ENCODE peak calls at places on chromosome 7, in ten cellular contexts. J, V, P, E, G, D, X, I, A and W are unnamed samples.

GRCh38 chr7:121081327-121081936 is 92.9 kb downstream of the CPED1 start:
- DNase-seq in I (no peak), J (no peak), P (peak; percentile 48), D (peak; percentile 62), V (no peak), A (no peak), G (no peak), X (peak; percentile 93), E (peak; percentile 44), W (peak; percentile 20)

GRCh38 chr7:158124671-158125079 is 462.9 kb downstream of the PTPRN2 start:
- DNase-seq in D (no peak), P (no peak), A (peak; percentile 15), G (no peak), X (no peak), E (no peak), J (no peak), V (no peak), I (no peak), W (no peak)

GRCh38 chr7:99739699-99740572 is 4.9 kb upstream of the CYP3A7 start:
- DNase-seq in G (no peak), A (no peak), D (no peak), I (no peak), E (no peak), X (no peak), J (no peak), V (no peak), P (no peak), W (no peak)

GRCh38 chr7:16260236-16260728 is 161.1 kb downstream of the CRPPA start:
- DNase-seq in I (no peak), P (no peak), A (no peak), V (no peak), G (no peak), D (no peak), E (no peak), J (no peak), X (no peak), W (no peak)

GRCh38 chr7:73858807-73859206 is 2.2 kb upstream of the TMEM270 start:
- DNase-seq in I (no peak), E (no peak), P (no peak), G (no peak), J (no peak), X (no peak), A (no peak), D (no peak), V (no peak), W (no peak)

GRCh38 chr7:78350926-78351325 is 552.4 kb downstream of the PHTF2 start:
- DNase-seq in I (no peak), V (no peak), D (no peak), X (no peak), J (no peak), G (no peak), A (no peak), E (no peak), P (no peak), W (no peak)

GRCh38 chr7:2162959-2163358 is 69.8 kb downstream of the MAD1L1 start:
- DNase-seq in V (peak; percentile 58), E (no peak), P (no peak), J (no peak), G (no peak), X (peak; percentile 22), I (no peak), A (no peak), D (no peak), W (no peak)

GRCh38 chr7:69516208-69516820 is 82.0 kb upstream of the AUTS2 start:
- DNase-seq in P (no peak), D (no peak), J (no peak), A (no peak), G (no peak), I (peak; percentile 29), E (no peak), V (no peak), X (no peak), W (no peak)

GRCh38 chr7:30973292-30973691 is 9.5 kb downstream of the GHRHR start:
- DNase-seq in J (no peak), I (no peak), E (no peak), P (no peak), D (no peak), X (no peak), V (no peak), G (no peak), A (no peak), W (no peak)

GRCh38 chr7:105493196-105493927 is 28.7 kb downstream of the PUS7 start:
- DNase-seq in V (no peak), E (no peak), P (no peak), A (no peak), D (no peak), J (no peak), I (no peak), X (no peak), G (no peak), W (no peak)

GRCh38 chr7:151790826-151791379 is 86.0 kb downstream of the PRKAG2 start:
- DNase-seq in X (no peak), A (no peak), V (no peak), I (no peak), G (no peak), D (no peak), J (no peak), P (no peak), E (no peak), W (no peak)

GRCh38 chr7:87474533-87475358 is 734 bp downstream of the ABCB4 start:
- DNase-seq in I (no peak), V (no peak), A (no peak), E (no peak), G (no peak), P (no peak), J (no peak), X (no peak), D (no peak), W (no peak)

GRCh38 chr7:2154831-2155230 is 77.9 kb downstream of the MAD1L1 start:
- DNase-seq in J (no peak), I (no peak), E (no peak), D (no peak), X (no peak), V (no peak), A (no peak), P (no peak), G (no peak), W (no peak)

GRCh38 chr7:139714163-139714901 is 63.5 kb downstream of the HIPK2 start:
- DNase-seq in X (no peak), I (no peak), D (no peak), V (no peak), J (no peak), G (no peak), E (no peak), P (no peak), A (no peak), W (no peak)

GRCh38 chr7:50342616-50343114 is 38.1 kb downstream of the IKZF1 start:
- DNase-seq in E (no peak), P (no peak), D (no peak), V (no peak), I (no peak), X (no peak), G (peak; percentile 56), J (no peak), A (no peak), W (no peak)

DNA sequence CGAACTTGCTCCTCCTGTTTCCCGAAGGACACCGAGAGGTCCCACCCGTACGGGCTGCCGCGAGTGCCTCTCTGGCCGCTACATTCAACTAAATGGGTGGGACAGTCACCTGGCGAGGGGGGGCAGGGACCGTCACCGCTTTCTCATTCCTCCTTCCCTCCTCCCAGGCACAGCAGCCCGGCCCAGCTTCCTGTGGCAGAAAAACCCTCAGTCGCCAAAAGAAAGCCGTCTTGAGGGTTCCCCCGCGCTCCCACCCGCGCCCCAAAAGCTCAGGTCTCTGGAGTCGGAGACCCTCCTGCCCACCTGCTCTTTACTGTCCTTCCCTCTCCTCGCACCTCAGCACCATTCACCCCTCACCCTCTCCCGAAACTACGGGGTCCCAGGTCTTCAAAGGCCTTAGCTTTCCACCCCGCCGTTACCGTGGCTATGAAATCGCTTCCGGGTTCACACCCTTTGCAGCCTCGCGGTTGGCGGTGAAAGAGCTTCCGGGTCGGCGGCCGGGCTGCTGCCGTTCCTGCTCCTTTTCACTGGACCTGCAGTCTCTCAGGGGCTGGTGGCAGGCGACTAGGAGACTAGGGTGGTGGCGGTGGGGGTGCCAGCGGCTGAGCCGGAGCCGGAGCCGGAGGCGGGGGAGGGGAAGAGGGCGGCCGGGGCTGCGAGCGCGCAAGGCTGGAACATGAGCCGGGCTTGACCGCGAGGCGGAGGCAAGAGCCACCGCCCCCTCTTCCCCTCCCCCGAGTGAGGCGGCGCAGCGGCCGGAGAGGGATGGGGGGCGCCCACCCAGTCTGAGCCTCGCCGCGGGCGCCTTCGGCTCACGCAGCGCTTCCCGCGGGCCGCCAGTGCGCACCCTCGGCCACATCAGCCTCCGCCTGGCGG is at the start of the genes ANKIB1 and KRIT1:
- DNase-seq in E (peak; percentile 81), D (peak; percentile 21), I (peak; percentile 79), V (peak; percentile 95), P (peak; percentile 19), A (peak; percentile 83), G (peak; percentile 82), X (peak; percentile 78), J (peak; percentile 79), W (peak; percentile 78)
- TF ChIP-seq CTCF in E (no peak), D (peak; percentile 16), I (no peak), V (no peak), P (no peak), A (peak; percentile 33), G (no peak), X (peak; percentile 7), J (no peak), W (no peak)

GRCh38 chr7:154947604-154948003 is 55.3 kb downstream of the PAXIP1 start:
- DNase-seq in P (no peak), G (no peak), J (no peak), X (no peak), I (no peak), V (no peak), D (no peak), E (no peak), A (no peak), W (no peak)
- TF ChIP-seq CTCF in P (no peak), G (no peak), J (no peak), X (no peak), I (no peak), V (peak; percentile 19), D (no peak), E (no peak), A (no peak), W (no peak)

DNA sequence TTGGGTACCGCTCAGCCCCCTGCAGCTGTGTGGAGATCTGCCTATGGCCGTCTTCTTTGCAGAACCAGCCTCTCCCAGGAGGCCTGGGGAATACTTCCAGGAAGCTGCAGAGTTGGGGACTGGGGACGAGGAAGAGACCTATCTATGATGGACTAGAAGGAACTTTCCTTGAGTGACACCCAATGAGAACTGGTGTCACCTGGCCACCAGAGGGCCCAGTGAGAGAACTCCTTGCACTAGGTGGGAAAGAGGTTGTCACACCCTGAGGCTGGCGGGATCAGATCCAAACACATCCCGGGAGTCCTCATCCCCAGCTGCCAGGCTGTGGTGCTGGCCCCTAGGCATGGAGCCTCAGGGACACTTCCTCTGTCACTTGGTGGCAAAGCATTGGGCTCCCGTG is 4.9 kb upstream of the GRID2IP start:
- DNase-seq in D (no peak), A (no peak), J (peak; percentile 61), V (no peak), X (no peak), E (no peak), G (no peak), I (no peak), P (no peak), W (no peak)
- TF ChIP-seq CTCF in D (no peak), A (no peak), J (no peak), V (peak; percentile 12), X (no peak), E (peak; percentile 41), G (no peak), I (peak; percentile 15), P (no peak), W (no peak)

DNA sequence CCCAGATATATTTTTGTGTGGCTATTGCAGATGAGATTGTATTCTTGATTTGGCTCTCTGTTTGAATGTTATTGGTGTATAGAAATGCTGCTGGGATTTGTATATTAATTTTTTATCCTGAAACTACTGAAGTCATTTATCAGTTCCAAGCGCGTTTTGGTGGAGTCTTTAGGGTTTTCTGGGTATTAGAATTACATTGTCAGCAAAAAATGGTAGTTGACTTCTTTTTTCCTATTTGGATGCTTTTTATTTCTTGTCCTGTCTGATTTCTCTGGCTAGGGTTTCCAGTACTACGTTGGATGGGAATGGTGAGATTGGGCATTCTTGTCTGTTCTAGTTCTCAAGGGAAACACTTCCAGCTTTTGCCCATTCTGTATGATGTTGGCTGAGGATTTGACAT is 415.5 kb upstream of the CHRM2 start:
- DNase-seq in P (no peak), E (no peak), A (no peak), G (no peak), X (no peak), I (no peak), V (no peak), D (no peak), J (no peak), W (no peak)
- TF ChIP-seq CTCF in P (no peak), E (no peak), A (no peak), G (no peak), X (no peak), I (no peak), V (no peak), D (no peak), J (no peak), W (no peak)